ENCODE peak calls at places on chromosomes 16 and 17, in four cellular contexts. One of them, this sample, is unnamed.
A peak's percentile ranks its signal among the peaks of the same experiment; 100 is the strongest.

GRCh38 chr16:67645397-67646121 is 615 bp downstream of the CARMIL2 start:
- DNase-seq in iris pigment epithelial cell: no peak
- DNase-seq in NCI-H748 treated with DMSO at 0.1 percent for 48 hours: no peak
- DNase-seq in GM18507: no peak
- DNase-seq in this sample: no peak

GRCh38 chr17:80005360-80006338 is 30.0 kb downstream of the TBC1D16 start:
- DNase-seq in iris pigment epithelial cell: no peak
- DNase-seq in NCI-H748 treated with DMSO at 0.1 percent for 48 hours: no peak
- DNase-seq in GM18507: peak; percentile 90
- DNase-seq in this sample: peak; percentile 71

GRCh38 chr17:40312893-40313659 is 4.1 kb downstream of the RARA start:
- DNase-seq in iris pigment epithelial cell: no peak
- DNase-seq in NCI-H748 treated with DMSO at 0.1 percent for 48 hours: no peak
- DNase-seq in GM18507: no peak
- DNase-seq in this sample: no peak

GRCh38 chr16:50695017-50696000 is 1.9 kb downstream of the NOD2 start:
- DNase-seq in iris pigment epithelial cell: no peak
- DNase-seq in NCI-H748 treated with DMSO at 0.1 percent for 48 hours: no peak
- DNase-seq in GM18507: no peak
- DNase-seq in this sample: no peak

GRCh38 chr17:79991924-79992656 is 43.6 kb downstream of the TBC1D16 start:
- DNase-seq in iris pigment epithelial cell: peak; percentile 36
- DNase-seq in NCI-H748 treated with DMSO at 0.1 percent for 48 hours: peak; percentile 26
- DNase-seq in GM18507: no peak
- DNase-seq in this sample: peak; percentile 55

GRCh38 chr17:61251939-61252865 is 147.4 kb upstream of the TBX2 start:
- DNase-seq in iris pigment epithelial cell: peak; percentile 99
- DNase-seq in NCI-H748 treated with DMSO at 0.1 percent for 48 hours: no peak
- DNase-seq in GM18507: no peak
- DNase-seq in this sample: no peak

GRCh38 chr16:10561425-10561824 is 19.0 kb downstream of the EMP2 start:
- DNase-seq in iris pigment epithelial cell: no peak
- DNase-seq in NCI-H748 treated with DMSO at 0.1 percent for 48 hours: no peak
- DNase-seq in GM18507: no peak
- DNase-seq in this sample: no peak

GRCh38 chr16:88512728-88513674 is 57.2 kb upstream of the ZC3H18 start:
- DNase-seq in iris pigment epithelial cell: no peak
- DNase-seq in NCI-H748 treated with DMSO at 0.1 percent for 48 hours: no peak
- DNase-seq in GM18507: no peak
- DNase-seq in this sample: peak; percentile 45

GRCh38 chr17:17989081-17989480 is 16.4 kb downstream of the DRC3 start:
- DNase-seq in iris pigment epithelial cell: no peak
- DNase-seq in NCI-H748 treated with DMSO at 0.1 percent for 48 hours: no peak
- DNase-seq in GM18507: no peak
- DNase-seq in this sample: no peak

GRCh38 chr16:17497648-17498047 is 26.9 kb upstream of the XYLT1 start:
- DNase-seq in iris pigment epithelial cell: no peak
- DNase-seq in NCI-H748 treated with DMSO at 0.1 percent for 48 hours: no peak
- DNase-seq in GM18507: no peak
- DNase-seq in this sample: no peak

GRCh38 chr17:77332034-77332971 is 191.5 kb downstream of the SEC14L1 start:
- DNase-seq in iris pigment epithelial cell: no peak
- DNase-seq in NCI-H748 treated with DMSO at 0.1 percent for 48 hours: peak; percentile 12
- DNase-seq in GM18507: no peak
- DNase-seq in this sample: no peak

GRCh38 chr17:29079887-29080286 is 36.9 kb downstream of the PIPOX start:
- DNase-seq in iris pigment epithelial cell: no peak
- DNase-seq in NCI-H748 treated with DMSO at 0.1 percent for 48 hours: no peak
- DNase-seq in GM18507: no peak
- DNase-seq in this sample: no peak

GRCh38 chr17:48244814-48245213 is 137.2 kb downstream of the SNX11 start:
- DNase-seq in iris pigment epithelial cell: peak; percentile 44
- DNase-seq in NCI-H748 treated with DMSO at 0.1 percent for 48 hours: no peak
- DNase-seq in GM18507: no peak
- DNase-seq in this sample: no peak

GRCh38 chr17:28728364-28729200 is at the start of gene NEK8:
- DNase-seq in iris pigment epithelial cell: peak; percentile 92
- DNase-seq in NCI-H748 treated with DMSO at 0.1 percent for 48 hours: peak; percentile 97
- DNase-seq in GM18507: peak; percentile 67
- DNase-seq in this sample: peak; percentile 94

GRCh38 chr17:71970312-71970711 is 150.5 kb upstream of the SOX9 start:
- DNase-seq in iris pigment epithelial cell: peak; percentile 22
- DNase-seq in NCI-H748 treated with DMSO at 0.1 percent for 48 hours: no peak
- DNase-seq in GM18507: no peak
- DNase-seq in this sample: no peak

GRCh38 chr17:54196751-54197150 is 374.0 kb downstream of the KIF2B start:
- DNase-seq in iris pigment epithelial cell: no peak
- DNase-seq in NCI-H748 treated with DMSO at 0.1 percent for 48 hours: no peak
- DNase-seq in GM18507: no peak
- DNase-seq in this sample: no peak

GRCh38 chr16:83068686-83069085 is 441.9 kb downstream of the CDH13 start:
- DNase-seq in iris pigment epithelial cell: peak; percentile 60
- DNase-seq in NCI-H748 treated with DMSO at 0.1 percent for 48 hours: no peak
- DNase-seq in GM18507: no peak
- DNase-seq in this sample: no peak

GRCh38 chr17:42578282-42578869 is 847 bp upstream of the PSMC3IP start:
- DNase-seq in iris pigment epithelial cell: peak; percentile 64
- DNase-seq in NCI-H748 treated with DMSO at 0.1 percent for 48 hours: peak; percentile 61
- DNase-seq in GM18507: peak; percentile 75
- DNase-seq in this sample: peak; percentile 91

GRCh38 chr17:12973496-12974318 is 44.1 kb downstream of the ELAC2 start:
- DNase-seq in iris pigment epithelial cell: no peak
- DNase-seq in NCI-H748 treated with DMSO at 0.1 percent for 48 hours: no peak
- DNase-seq in GM18507: no peak
- DNase-seq in this sample: no peak